ENCODE peak calls at places on chromosomes 2 and 18, in four cellular contexts. One of them, this sample, is unnamed.

GRCh38 chr2:423479-423878 is 135.6 kb upstream of the ALKAL2 start:
- DNase-seq in activated T-cell treated with anti-CD3 and anti-CD28 coated beads, Interleukin-2, amount 50 U/mL, for 72 hours: no peak
- DNase-seq in fibroblast of the conjunctiva: no peak
- DNase-seq in NCI-H345: no peak
- DNase-seq in this sample: no peak

GRCh38 chr2:159265171-159265576 is 21.3 kb downstream of the WDSUB1 start:
- DNase-seq in activated T-cell treated with anti-CD3 and anti-CD28 coated beads, Interleukin-2, amount 50 U/mL, for 72 hours: no peak
- DNase-seq in fibroblast of the conjunctiva: no peak
- DNase-seq in NCI-H345: no peak
- DNase-seq in this sample: no peak

GRCh38 chr2:215598376-215598975 is 162.6 kb upstream of the FN1 start:
- DNase-seq in activated T-cell treated with anti-CD3 and anti-CD28 coated beads, Interleukin-2, amount 50 U/mL, for 72 hours: no peak
- DNase-seq in fibroblast of the conjunctiva: peak
- DNase-seq in NCI-H345: no peak
- DNase-seq in this sample: no peak

GRCh38 chr2:67760995-67761394 is 301.8 kb downstream of the C1D start:
- DNase-seq in activated T-cell treated with anti-CD3 and anti-CD28 coated beads, Interleukin-2, amount 50 U/mL, for 72 hours: no peak
- DNase-seq in fibroblast of the conjunctiva: no peak
- DNase-seq in NCI-H345: no peak
- DNase-seq in this sample: no peak

GRCh38 chr2:232341061-232341738 is 37.4 kb upstream of the ALPP start:
- DNase-seq in activated T-cell treated with anti-CD3 and anti-CD28 coated beads, Interleukin-2, amount 50 U/mL, for 72 hours: no peak
- DNase-seq in fibroblast of the conjunctiva: no peak
- DNase-seq in NCI-H345: no peak
- DNase-seq in this sample: no peak

GRCh38 chr2:26537826-26538475 is 60.0 kb upstream of the OTOF start:
- DNase-seq in activated T-cell treated with anti-CD3 and anti-CD28 coated beads, Interleukin-2, amount 50 U/mL, for 72 hours: no peak
- DNase-seq in fibroblast of the conjunctiva: no peak
- DNase-seq in NCI-H345: no peak
- DNase-seq in this sample: no peak

GRCh38 chr2:171098607-171099006 is 62.1 kb downstream of the TLK1 start:
- DNase-seq in activated T-cell treated with anti-CD3 and anti-CD28 coated beads, Interleukin-2, amount 50 U/mL, for 72 hours: no peak
- DNase-seq in fibroblast of the conjunctiva: no peak
- DNase-seq in NCI-H345: no peak
- DNase-seq in this sample: no peak

GRCh38 chr2:186255823-186256222 is 230.2 kb upstream of the ZC3H15 start:
- DNase-seq in activated T-cell treated with anti-CD3 and anti-CD28 coated beads, Interleukin-2, amount 50 U/mL, for 72 hours: no peak
- DNase-seq in fibroblast of the conjunctiva: no peak
- DNase-seq in NCI-H345: no peak
- DNase-seq in this sample: no peak

GRCh38 chr2:100818003-100818605 is 1.8 kb upstream of the NPAS2 start:
- DNase-seq in activated T-cell treated with anti-CD3 and anti-CD28 coated beads, Interleukin-2, amount 50 U/mL, for 72 hours: no peak
- DNase-seq in fibroblast of the conjunctiva: no peak
- DNase-seq in NCI-H345: no peak
- DNase-seq in this sample: no peak

GRCh38 chr18:68817584-68817983 is 19.7 kb downstream of the CCDC102B start:
- DNase-seq in activated T-cell treated with anti-CD3 and anti-CD28 coated beads, Interleukin-2, amount 50 U/mL, for 72 hours: no peak
- DNase-seq in fibroblast of the conjunctiva: no peak
- DNase-seq in NCI-H345: no peak
- DNase-seq in this sample: no peak

GRCh38 chr2:16321872-16322271 is 343.8 kb downstream of the CYRIA start:
- DNase-seq in activated T-cell treated with anti-CD3 and anti-CD28 coated beads, Interleukin-2, amount 50 U/mL, for 72 hours: no peak
- DNase-seq in fibroblast of the conjunctiva: no peak
- DNase-seq in NCI-H345: no peak
- DNase-seq in this sample: no peak

GRCh38 chr2:234615643-234616356 is 118.9 kb upstream of the ARL4C start:
- DNase-seq in activated T-cell treated with anti-CD3 and anti-CD28 coated beads, Interleukin-2, amount 50 U/mL, for 72 hours: no peak
- DNase-seq in fibroblast of the conjunctiva: no peak
- DNase-seq in NCI-H345: no peak
- DNase-seq in this sample: no peak

GRCh38 chr2:201220102-201220570 is 37.2 kb downstream of the CASP10 start:
- DNase-seq in activated T-cell treated with anti-CD3 and anti-CD28 coated beads, Interleukin-2, amount 50 U/mL, for 72 hours: no peak
- DNase-seq in fibroblast of the conjunctiva: no peak
- DNase-seq in NCI-H345: peak
- DNase-seq in this sample: no peak

GRCh38 chr18:59631583-59632181 is 65.5 kb downstream of the CCBE1 start:
- DNase-seq in activated T-cell treated with anti-CD3 and anti-CD28 coated beads, Interleukin-2, amount 50 U/mL, for 72 hours: no peak
- DNase-seq in fibroblast of the conjunctiva: peak
- DNase-seq in NCI-H345: no peak
- DNase-seq in this sample: peak

GRCh38 chr2:150699208-150699607 is 211.7 kb upstream of the RND3 start:
- DNase-seq in activated T-cell treated with anti-CD3 and anti-CD28 coated beads, Interleukin-2, amount 50 U/mL, for 72 hours: no peak
- DNase-seq in fibroblast of the conjunctiva: no peak
- DNase-seq in NCI-H345: no peak
- DNase-seq in this sample: no peak

GRCh38 chr18:28735731-28736130 is 558.8 kb upstream of the CDH2 start:
- DNase-seq in activated T-cell treated with anti-CD3 and anti-CD28 coated beads, Interleukin-2, amount 50 U/mL, for 72 hours: no peak
- DNase-seq in fibroblast of the conjunctiva: peak
- DNase-seq in NCI-H345: no peak
- DNase-seq in this sample: no peak

GRCh38 chr18:2905802-2906521 is 59.2 kb downstream of the EMILIN2 start:
- DNase-seq in activated T-cell treated with anti-CD3 and anti-CD28 coated beads, Interleukin-2, amount 50 U/mL, for 72 hours: peak
- DNase-seq in fibroblast of the conjunctiva: no peak
- DNase-seq in NCI-H345: no peak
- DNase-seq in this sample: peak

GRCh38 chr2:9142551-9143263 is 63.9 kb upstream of the ASAP2 start:
- DNase-seq in activated T-cell treated with anti-CD3 and anti-CD28 coated beads, Interleukin-2, amount 50 U/mL, for 72 hours: peak
- DNase-seq in fibroblast of the conjunctiva: peak
- DNase-seq in NCI-H345: peak
- DNase-seq in this sample: peak

GRCh38 chr2:112583497-112584133 is 794 bp upstream of the CHCHD5 start:
- DNase-seq in activated T-cell treated with anti-CD3 and anti-CD28 coated beads, Interleukin-2, amount 50 U/mL, for 72 hours: no peak
- DNase-seq in fibroblast of the conjunctiva: no peak
- DNase-seq in NCI-H345: no peak
- DNase-seq in this sample: no peak

GRCh38 chr2:186570587-186570986 is 19.3 kb upstream of the ITGAV start:
- DNase-seq in activated T-cell treated with anti-CD3 and anti-CD28 coated beads, Interleukin-2, amount 50 U/mL, for 72 hours: no peak
- DNase-seq in fibroblast of the conjunctiva: no peak
- DNase-seq in NCI-H345: no peak
- DNase-seq in this sample: no peak

GRCh38 chr18:42850174-42850766 is 265.2 kb downstream of the RIT2 start:
- DNase-seq in activated T-cell treated with anti-CD3 and anti-CD28 coated beads, Interleukin-2, amount 50 U/mL, for 72 hours: no peak
- DNase-seq in fibroblast of the conjunctiva: no peak
- DNase-seq in NCI-H345: no peak
- DNase-seq in this sample: no peak

GRCh38 chr2:218322756-218323525 is 30.6 kb upstream of the TMBIM1 start:
- DNase-seq in activated T-cell treated with anti-CD3 and anti-CD28 coated beads, Interleukin-2, amount 50 U/mL, for 72 hours: peak
- DNase-seq in fibroblast of the conjunctiva: peak
- DNase-seq in NCI-H345: peak
- DNase-seq in this sample: peak

GRCh38 chr2:128602699-128603101 is 284.0 kb upstream of the HS6ST1 start:
- DNase-seq in activated T-cell treated with anti-CD3 and anti-CD28 coated beads, Interleukin-2, amount 50 U/mL, for 72 hours: no peak
- DNase-seq in fibroblast of the conjunctiva: no peak
- DNase-seq in NCI-H345: no peak
- DNase-seq in this sample: no peak

GRCh38 chr2:18641823-18642222 is 52.5 kb upstream of the NT5C1B start:
- DNase-seq in activated T-cell treated with anti-CD3 and anti-CD28 coated beads, Interleukin-2, amount 50 U/mL, for 72 hours: no peak
- DNase-seq in fibroblast of the conjunctiva: no peak
- DNase-seq in NCI-H345: no peak
- DNase-seq in this sample: no peak

GRCh38 chr2:9552491-9553178 is 3.0 kb downstream of the ADAM17 start:
- DNase-seq in activated T-cell treated with anti-CD3 and anti-CD28 coated beads, Interleukin-2, amount 50 U/mL, for 72 hours: no peak
- DNase-seq in fibroblast of the conjunctiva: peak
- DNase-seq in NCI-H345: no peak
- DNase-seq in this sample: peak

GRCh38 chr2:28355521-28356094 is 37.0 kb upstream of the FOSL2 start:
- DNase-seq in activated T-cell treated with anti-CD3 and anti-CD28 coated beads, Interleukin-2, amount 50 U/mL, for 72 hours: no peak
- DNase-seq in fibroblast of the conjunctiva: no peak
- DNase-seq in NCI-H345: no peak
- DNase-seq in this sample: no peak

GRCh38 chr2:96856776-96857673 is 791 bp downstream of the ANKRD39 start:
- DNase-seq in activated T-cell treated with anti-CD3 and anti-CD28 coated beads, Interleukin-2, amount 50 U/mL, for 72 hours: peak
- DNase-seq in fibroblast of the conjunctiva: no peak
- DNase-seq in NCI-H345: peak
- DNase-seq in this sample: peak

GRCh38 chr2:69200107-69200520 is 186.9 kb downstream of the GFPT1 start:
- DNase-seq in activated T-cell treated with anti-CD3 and anti-CD28 coated beads, Interleukin-2, amount 50 U/mL, for 72 hours: no peak
- DNase-seq in fibroblast of the conjunctiva: peak
- DNase-seq in NCI-H345: no peak
- DNase-seq in this sample: no peak

GRCh38 chr2:233436691-233437438 is 82.6 kb downstream of the DGKD start:
- DNase-seq in activated T-cell treated with anti-CD3 and anti-CD28 coated beads, Interleukin-2, amount 50 U/mL, for 72 hours: no peak
- DNase-seq in fibroblast of the conjunctiva: no peak
- DNase-seq in NCI-H345: no peak
- DNase-seq in this sample: no peak

GRCh38 chr2:201733544-201733943 is 35.1 kb upstream of the MPP4 start:
- DNase-seq in activated T-cell treated with anti-CD3 and anti-CD28 coated beads, Interleukin-2, amount 50 U/mL, for 72 hours: no peak
- DNase-seq in fibroblast of the conjunctiva: no peak
- DNase-seq in NCI-H345: no peak
- DNase-seq in this sample: no peak

GRCh38 chr2:134365356-134365755 is 111.5 kb downstream of the MGAT5 start:
- DNase-seq in activated T-cell treated with anti-CD3 and anti-CD28 coated beads, Interleukin-2, amount 50 U/mL, for 72 hours: no peak
- DNase-seq in fibroblast of the conjunctiva: no peak
- DNase-seq in NCI-H345: no peak
- DNase-seq in this sample: no peak

This sample was measured in GM13977.